ENCODE peak calls at places on chromosome 14, in six cellular contexts. One of them, this sample, is unnamed.

GRCh38 chr14:28757790-28758189 is 8.8 kb upstream of the FOXG1 start:
- DNase-seq in tibial nerve: no peak
- DNase-seq in activated CD4-positive, alpha-beta T cell treated with anti-CD3 and anti-CD28 coated beads for 4 hours: no peak
- DNase-seq in NCI-H1436: no peak
- DNase-seq in dorsolateral prefrontal cortex: no peak
- DNase-seq in colonic mucosa: no peak
- DNase-seq in this sample: no peak

GRCh38 chr14:35405304-35405996 is 901 bp upstream of the NFKBIA start:
- DNase-seq in activated CD4-positive, alpha-beta T cell treated with anti-CD3 and anti-CD28 coated beads for 4 hours: no peak
- DNase-seq in NCI-H1436: no peak
- DNase-seq in tibial nerve: no peak
- DNase-seq in colonic mucosa: peak; percentile 56
- DNase-seq in dorsolateral prefrontal cortex: no peak
- DNase-seq in this sample: no peak

GRCh38 chr14:68527329-68527851 is 265.5 kb downstream of the ZFP36L1 start:
- DNase-seq in NCI-H1436: no peak
- DNase-seq in activated CD4-positive, alpha-beta T cell treated with anti-CD3 and anti-CD28 coated beads for 4 hours: no peak
- DNase-seq in tibial nerve: no peak
- DNase-seq in colonic mucosa: no peak
- DNase-seq in dorsolateral prefrontal cortex: no peak
- DNase-seq in this sample: no peak

GRCh38 chr14:77037886-77038511 is 9.5 kb upstream of the IRF2BPL start:
- DNase-seq in dorsolateral prefrontal cortex: no peak
- DNase-seq in activated CD4-positive, alpha-beta T cell treated with anti-CD3 and anti-CD28 coated beads for 4 hours: peak; percentile 69
- DNase-seq in colonic mucosa: no peak
- DNase-seq in NCI-H1436: no peak
- DNase-seq in tibial nerve: no peak
- DNase-seq in this sample: peak; percentile 35

GRCh38 chr14:94102768-94103482 is 7.6 kb upstream of the IFI27 start:
- DNase-seq in colonic mucosa: peak; percentile 50
- DNase-seq in activated CD4-positive, alpha-beta T cell treated with anti-CD3 and anti-CD28 coated beads for 4 hours: no peak
- DNase-seq in tibial nerve: no peak
- DNase-seq in dorsolateral prefrontal cortex: no peak
- DNase-seq in NCI-H1436: no peak
- DNase-seq in this sample: no peak

GRCh38 chr14:100872241-100872640 is 31.3 kb downstream of the RTL1 start:
- DNase-seq in activated CD4-positive, alpha-beta T cell treated with anti-CD3 and anti-CD28 coated beads for 4 hours: no peak
- DNase-seq in tibial nerve: no peak
- DNase-seq in dorsolateral prefrontal cortex: no peak
- DNase-seq in NCI-H1436: no peak
- DNase-seq in colonic mucosa: no peak
- DNase-seq in this sample: no peak

GRCh38 chr14:97164014-97164413 is 366.8 kb downstream of the VRK1 start:
- DNase-seq in tibial nerve: no peak
- DNase-seq in NCI-H1436: no peak
- DNase-seq in colonic mucosa: no peak
- DNase-seq in dorsolateral prefrontal cortex: no peak
- DNase-seq in activated CD4-positive, alpha-beta T cell treated with anti-CD3 and anti-CD28 coated beads for 4 hours: no peak
- DNase-seq in this sample: no peak

GRCh38 chr14:69539631-69540410 is 34.9 kb downstream of the CCDC177 start:
- DNase-seq in tibial nerve: no peak
- DNase-seq in colonic mucosa: no peak
- DNase-seq in dorsolateral prefrontal cortex: no peak
- DNase-seq in NCI-H1436: no peak
- DNase-seq in activated CD4-positive, alpha-beta T cell treated with anti-CD3 and anti-CD28 coated beads for 4 hours: no peak
- DNase-seq in this sample: no peak

This sample was measured in stimulated activated naive CD4-positive, alpha-beta T cell treated with Interleukin-2 at 50 U/mL for 16 hours.